ENCODE peak calls at places on chromosomes 2 and 18, in nine cellular contexts. K, I, M, N, A, X, W, H and U are unnamed samples.

GRCh38 chr2:153568105-153568504 is 89.5 kb upstream of the RPRM start:
- DNase-seq in K (no peak), I (no peak), M (no peak), N (no peak), A (no peak), X (no peak), W (no peak), H (no peak), U (no peak)

GRCh38 chr2:118443596-118443995 is 355.3 kb downstream of the INSIG2 start:
- DNase-seq in K (no peak), I (peak; percentile 65), M (no peak), N (no peak), A (no peak), X (no peak), W (no peak), H (no peak), U (peak; percentile 1)

GRCh38 chr2:226418521-226418920 is 381.1 kb downstream of the IRS1 start:
- DNase-seq in K (no peak), I (no peak), M (no peak), N (no peak), A (no peak), X (no peak), W (no peak), H (no peak), U (no peak)

GRCh38 chr2:30421551-30422436 is 25.3 kb upstream of the LCLAT1 start:
- DNase-seq in K (no peak), I (peak; percentile 95), M (peak; percentile 29), N (peak; percentile 44), A (peak; percentile 56), X (peak; percentile 39), W (no peak), H (no peak), U (peak; percentile 58)

GRCh38 chr2:232393556-232393955 is 13.1 kb upstream of the ALPG start:
- DNase-seq in K (no peak), I (no peak), M (no peak), N (no peak), A (no peak), X (no peak), W (no peak), H (no peak), U (no peak)

GRCh38 chr2:24049485-24050021 is at the start of gene FKBP1B:
- DNase-seq in K (peak; percentile 55), I (peak; percentile 18), M (peak; percentile 52), N (peak; percentile 80), A (peak; percentile 70), X (peak; percentile 85), W (peak; percentile 78), H (peak; percentile 61), U (peak; percentile 27)

GRCh38 chr18:55967019-55967418 is 379.0 kb upstream of the TCF4 start:
- DNase-seq in K (no peak), I (no peak), M (no peak), N (no peak), A (no peak), X (no peak), W (no peak), H (no peak), U (no peak)

GRCh38 chr2:109144271-109144670 is 15.3 kb downstream of the SH3RF3 start:
- DNase-seq in K (no peak), I (no peak), M (no peak), N (no peak), A (no peak), X (no peak), W (no peak), H (no peak), U (no peak)

GRCh38 chr18:9850297-9850696 is 35.5 kb upstream of the TXNDC2 start:
- DNase-seq in K (no peak), I (no peak), M (no peak), N (no peak), A (no peak), X (no peak), W (no peak), H (no peak), U (no peak)